ENCODE peak calls at places on chromosomes 1 and 21, in ten cellular contexts. W is lower leg skin, M is DMS153, X is Panc1, C is T-helper 1 cell, V is iPS-NIHi11, D is GM04503, R is stromal cell of bone marrow, G is non-pigmented ciliary epithelial cell, A is LoVo. N is an unnamed sample.

GRCh38 chr1:54246097-54246721 is 46.2 kb downstream of the MRPL37 start:
- DNase-seq in W (no peak), M (no peak), X (no peak), C (no peak), V (no peak), D (no peak), R (no peak), G (no peak), A (no peak), N (no peak)

GRCh38 chr1:159188375-159188788 is 16.3 kb upstream of the ACKR1 start:
- DNase-seq in W (peak), M (peak), X (no peak), C (no peak), V (peak), D (peak), R (no peak), G (peak), A (no peak), N (no peak)

GRCh38 chr1:90835172-90835660 is 118.1 kb upstream of the BARHL2 start:
- DNase-seq in W (no peak), M (no peak), X (no peak), C (no peak), V (no peak), D (no peak), R (no peak), G (no peak), A (no peak), N (no peak)

GRCh38 chr21:39724944-39725343 is 20.0 kb upstream of the IGSF5 start:
- DNase-seq in W (no peak), M (no peak), X (no peak), C (no peak), V (no peak), D (no peak), R (no peak), G (no peak), A (no peak), N (no peak)

GRCh38 chr1:118335372-118335771 is 150.3 kb upstream of the SPAG17 start:
- DNase-seq in W (no peak), M (peak), X (no peak), C (no peak), V (no peak), D (peak), R (peak), G (no peak), A (no peak), N (no peak)

GRCh38 chr1:202058001-202058908 is 47.9 kb downstream of the ELF3 start:
- DNase-seq in W (no peak), M (no peak), X (no peak), C (no peak), V (no peak), D (no peak), R (no peak), G (no peak), A (peak), N (no peak)

GRCh38 chr1:22457356-22457755 is 5.7 kb downstream of the ZBTB40 start:
- DNase-seq in W (no peak), M (no peak), X (no peak), C (no peak), V (no peak), D (no peak), R (no peak), G (no peak), A (no peak), N (no peak)

GRCh38 chr1:180261030-180261429 is 31.0 kb downstream of the LHX4 start:
- DNase-seq in W (peak), M (no peak), X (no peak), C (no peak), V (no peak), D (no peak), R (no peak), G (no peak), A (no peak), N (no peak)

GRCh38 chr1:46298387-46298786 is 5.0 kb downstream of the LRRC41 start:
- DNase-seq in W (no peak), M (no peak), X (no peak), C (no peak), V (no peak), D (no peak), R (no peak), G (no peak), A (no peak), N (no peak)

GRCh38 chr1:204377800-204378608 is 18.3 kb upstream of the PLEKHA6 start:
- DNase-seq in W (peak), M (peak), X (no peak), C (no peak), V (peak), D (no peak), R (no peak), G (no peak), A (peak), N (no peak)

GRCh38 chr1:118100686-118101300 is 84.2 kb downstream of the SPAG17 start:
- DNase-seq in W (no peak), M (peak), X (no peak), C (no peak), V (no peak), D (no peak), R (peak), G (no peak), A (no peak), N (no peak)

GRCh38 chr1:209302777-209303642 is 280.5 kb upstream of the CAMK1G start:
- DNase-seq in W (no peak), M (no peak), X (no peak), C (no peak), V (no peak), D (no peak), R (no peak), G (no peak), A (no peak), N (no peak)

GRCh38 chr1:229972600-229973296 is 94.3 kb upstream of the GALNT2 start:
- DNase-seq in W (no peak), M (no peak), X (no peak), C (no peak), V (peak), D (no peak), R (no peak), G (no peak), A (no peak), N (no peak)

GRCh38 chr1:1356166-1356795 is 2.1 kb downstream of the MXRA8 start:
- DNase-seq in W (no peak), M (no peak), X (no peak), C (no peak), V (peak), D (no peak), R (no peak), G (no peak), A (no peak), N (no peak)

GRCh38 chr1:145891587-145892485 is 6.2 kb upstream of the ANKRD35 start:
- DNase-seq in W (peak), M (peak), X (peak), C (no peak), V (peak), D (peak), R (peak), G (peak), A (peak), N (peak)

GRCh38 chr21:26782349-26782748 is 62.9 kb downstream of the ADAMTS1 start:
- DNase-seq in W (no peak), M (no peak), X (no peak), C (no peak), V (no peak), D (no peak), R (no peak), G (no peak), A (no peak), N (no peak)

GRCh38 chr1:116485071-116485735 is 85.6 kb downstream of the CD58 start:
- DNase-seq in W (peak), M (peak), X (no peak), C (peak), V (peak), D (no peak), R (peak), G (no peak), A (peak), N (peak)

GRCh38 chr1:150976879-150977694 is 2.5 kb upstream of the CERS2 start:
- DNase-seq in W (peak), M (peak), X (peak), C (peak), V (peak), D (no peak), R (no peak), G (no peak), A (peak), N (peak)

GRCh38 chr1:41497056-41497440 is 12.6 kb upstream of the EDN2 start:
- DNase-seq in W (no peak), M (no peak), X (no peak), C (no peak), V (no peak), D (no peak), R (no peak), G (no peak), A (no peak), N (no peak)

GRCh38 chr1:27664291-27664690 is 7.7 kb downstream of the IFI6 start:
- DNase-seq in W (no peak), M (no peak), X (no peak), C (no peak), V (no peak), D (no peak), R (no peak), G (no peak), A (peak), N (no peak)

GRCh38 chr1:201154389-201155165 is at the start of gene TMEM9:
- DNase-seq in W (peak), M (peak), X (peak), C (peak), V (peak), D (peak), R (peak), G (peak), A (peak), N (peak)

GRCh38 chr1:27071049-27071416 is 58.4 kb upstream of the TENT5B start:
- DNase-seq in W (no peak), M (no peak), X (no peak), C (no peak), V (peak), D (peak), R (no peak), G (no peak), A (no peak), N (no peak)

GRCh38 chr1:240575976-240576666 is 35.8 kb downstream of the GREM2 start:
- DNase-seq in W (no peak), M (no peak), X (peak), C (no peak), V (no peak), D (peak), R (peak), G (peak), A (no peak), N (no peak)